ENCODE peak calls at places on chromosome 1, in seven cellular contexts. N, Y, V, T, I, L and A are unnamed samples.

GRCh38 chr1:13701274-13701650 is 1.3 kb downstream of the PRDM2 start:
- DNase-seq in N (no peak), Y (no peak), V (no peak), T (no peak), I (no peak), L (no peak), A (no peak)

GRCh38 chr1:74145086-74145485 is 52.9 kb downstream of the LRRIQ3 start:
- DNase-seq in N (no peak), Y (no peak), V (no peak), T (peak), I (no peak), L (no peak), A (no peak)

GRCh38 chr1:165707984-165708706 is 9.8 kb upstream of the ALDH9A1 start:
- DNase-seq in N (no peak), Y (no peak), V (no peak), T (no peak), I (no peak), L (no peak), A (no peak)

GRCh38 chr1:234106032-234106431 is 201.6 kb downstream of the SLC35F3 start:
- DNase-seq in N (no peak), Y (no peak), V (no peak), T (no peak), I (no peak), L (no peak), A (no peak)

GRCh38 chr1:247367786-247368342 is 36.2 kb upstream of the ZNF496 start:
- DNase-seq in N (peak), Y (no peak), V (no peak), T (no peak), I (no peak), L (no peak), A (no peak)

GRCh38 chr1:64235133-64235532 is 31.7 kb downstream of the UBE2U start:
- DNase-seq in N (no peak), Y (no peak), V (no peak), T (no peak), I (no peak), L (no peak), A (no peak)

GRCh38 chr1:66436378-66437135 is 97.4 kb upstream of the SGIP1 start:
- DNase-seq in N (peak), Y (peak), V (peak), T (no peak), I (peak), L (peak), A (peak)

GRCh38 chr1:183431840-183432547 is 13.8 kb upstream of the NMNAT2 start:
- DNase-seq in N (no peak), Y (no peak), V (no peak), T (no peak), I (no peak), L (no peak), A (no peak)

GRCh38 chr1:44757420-44757819 is 17.8 kb downstream of the KIF2C start:
- DNase-seq in N (no peak), Y (no peak), V (no peak), T (no peak), I (no peak), L (no peak), A (no peak)

GRCh38 chr1:150165622-150166612 is 16.2 kb downstream of the PLEKHO1 start:
- DNase-seq in N (peak), Y (peak), V (peak), T (peak), I (no peak), L (no peak), A (no peak)